ENCODE peak calls at places on chromosomes 3 and 15, in seven cellular contexts. P is HT-29; E is naive thymus-derived CD8-positive, alpha-beta T cell; B is GM10248; S is stomach; X is iris pigment epithelial cell; O is epithelial cell of prostate. A is an unnamed sample.

GRCh38 chr3:186413615-186414415 is 51.8 kb upstream of the DGKG start:
- DNase-seq in P (no peak), E (peak; percentile 10), B (peak; percentile 41), S (peak; percentile 51), X (no peak), O (no peak), A (peak; percentile 81)

GRCh38 chr3:11477286-11477935 is 166.3 kb downstream of the VGLL4 start:
- DNase-seq in P (peak; percentile 18), E (no peak), B (no peak), S (no peak), X (peak; percentile 77), O (no peak), A (peak; percentile 34)

GRCh38 chr3:41200669-41201021 is 1.3 kb downstream of the CTNNB1 start:
- DNase-seq in P (peak; percentile 22), E (peak; percentile 22), B (no peak), S (no peak), X (peak; percentile 80), O (no peak), A (no peak)

GRCh38 chr3:99842826-99843589 is 25.3 kb downstream of the CMSS1 start:
- DNase-seq in P (peak; percentile 75), E (no peak), B (peak; percentile 23), S (no peak), X (peak; percentile 71), O (no peak), A (no peak)

GRCh38 chr3:104127830-104128229 is 1238.9 kb upstream of the ALCAM start:
- DNase-seq in P (no peak), E (no peak), B (no peak), S (no peak), X (no peak), O (no peak), A (no peak)

GRCh38 chr3:11555211-11555782 is 88.4 kb downstream of the VGLL4 start:
- DNase-seq in P (no peak), E (no peak), B (no peak), S (no peak), X (no peak), O (no peak), A (no peak)

GRCh38 chr15:25178835-25179672 is 224.3 kb downstream of the SNRPN start:
- DNase-seq in P (no peak), E (no peak), B (no peak), S (peak; percentile 13), X (no peak), O (no peak), A (peak; percentile 22)

GRCh38 chr3:125480656-125481374 is 39.2 kb downstream of the SNX4 start:
- DNase-seq in P (no peak), E (no peak), B (no peak), S (no peak), X (peak; percentile 89), O (peak; percentile 29), A (no peak)

GRCh38 chr15:29759596-29759995 is 62.7 kb downstream of the TJP1 start:
- DNase-seq in P (no peak), E (no peak), B (no peak), S (no peak), X (no peak), O (no peak), A (no peak)

GRCh38 chr3:50583897-50584296 is 14.6 kb downstream of the HEMK1 start:
- DNase-seq in P (no peak), E (no peak), B (no peak), S (no peak), X (no peak), O (no peak), A (no peak)

GRCh38 chr3:51378726-51379125 is 6.4 kb upstream of the MANF start:
- DNase-seq in P (no peak), E (no peak), B (no peak), S (no peak), X (no peak), O (no peak), A (no peak)

GRCh38 chr3:141379250-141379872 is 11.1 kb downstream of the ZBTB38 start:
- DNase-seq in P (no peak), E (no peak), B (peak; percentile 35), S (no peak), X (no peak), O (no peak), A (no peak)

GRCh38 chr3:28595364-28595763 is 246.7 kb upstream of the AZI2 start:
- DNase-seq in P (no peak), E (no peak), B (no peak), S (no peak), X (no peak), O (no peak), A (no peak)

GRCh38 chr15:71275098-71275497 is 159.8 kb downstream of the THSD4 start:
- DNase-seq in P (no peak), E (no peak), B (no peak), S (no peak), X (peak; percentile 93), O (no peak), A (no peak)

GRCh38 chr3:16474304-16474703 is 39.2 kb downstream of the RFTN1 start:
- DNase-seq in P (no peak), E (no peak), B (no peak), S (no peak), X (peak; percentile 89), O (no peak), A (no peak)

GRCh38 chr3:197007953-197008352 is 21.7 kb downstream of the MELTF start:
- DNase-seq in P (no peak), E (no peak), B (no peak), S (no peak), X (no peak), O (no peak), A (no peak)

GRCh38 chr3:45105855-45106655 is 40.1 kb downstream of the CDCP1 start:
- DNase-seq in P (no peak), E (peak; percentile 83), B (no peak), S (no peak), X (peak; percentile 89), O (no peak), A (no peak)

GRCh38 chr3:156576887-156577427 is 22.0 kb upstream of the SSR3 start:
- DNase-seq in P (no peak), E (no peak), B (no peak), S (no peak), X (no peak), O (no peak), A (no peak)

GRCh38 chr3:185215873-185216586 is 37.8 kb downstream of the EHHADH start:
- DNase-seq in P (peak; percentile 37), E (no peak), B (peak; percentile 26), S (no peak), X (peak; percentile 24), O (no peak), A (no peak)

GRCh38 chr3:122255757-122256439 is 69.2 kb upstream of the CSTA start:
- DNase-seq in P (no peak), E (no peak), B (peak; percentile 60), S (no peak), X (peak; percentile 15), O (no peak), A (no peak)

GRCh38 chr3:151228291-151229125 is 25.5 kb upstream of the GPR171 start:
- DNase-seq in P (no peak), E (no peak), B (no peak), S (peak; percentile 28), X (peak; percentile 94), O (no peak), A (no peak)

GRCh38 chr15:44501768-44502366 is 35.1 kb upstream of the EIF3J start:
- DNase-seq in P (peak; percentile 59), E (peak; percentile 28), B (peak; percentile 45), S (no peak), X (peak; percentile 65), O (no peak), A (no peak)

A was measured in ureter.